ENCODE peak calls at places on chromosomes 4 and X, in ten cellular contexts. One of them, this sample, is unnamed.

GRCh38 chr4:41197495-41197894 is 16.8 kb downstream of the APBB2 start:
- DNase-seq in OCI-LY7: no peak
- DNase-seq in heart left ventricle: no peak
- DNase-seq in lung: no peak
- DNase-seq in HL-60: no peak
- DNase-seq in right lobe of liver: no peak
- DNase-seq in psoas muscle: no peak
- DNase-seq in CD4-positive, alpha-beta T cell: no peak
- DNase-seq in PC-3: no peak
- DNase-seq in PC-9: no peak
- DNase-seq in this sample: no peak

GRCh38 chrX:49233176-49233575 is at the start of gene CACNA1F:
- DNase-seq in HL-60: no peak
- DNase-seq in right lobe of liver: no peak
- DNase-seq in OCI-LY7: no peak
- DNase-seq in psoas muscle: no peak
- DNase-seq in PC-3: no peak
- DNase-seq in CD4-positive, alpha-beta T cell: no peak
- DNase-seq in lung: no peak
- DNase-seq in heart left ventricle: no peak
- DNase-seq in PC-9: no peak
- DNase-seq in this sample: no peak

GRCh38 chrX:46376246-46376885 is 168.9 kb downstream of the ZNF674 start:
- DNase-seq in HL-60: peak
- DNase-seq in psoas muscle: no peak
- DNase-seq in heart left ventricle: no peak
- DNase-seq in OCI-LY7: peak
- DNase-seq in lung: no peak
- DNase-seq in CD4-positive, alpha-beta T cell: no peak
- DNase-seq in right lobe of liver: no peak
- DNase-seq in PC-9: peak
- DNase-seq in PC-3: peak
- DNase-seq in this sample: peak

GRCh38 chr4:85869156-85869555 is 394.2 kb downstream of the ARHGAP24 start:
- DNase-seq in right lobe of liver: no peak
- DNase-seq in lung: no peak
- DNase-seq in PC-3: no peak
- DNase-seq in heart left ventricle: no peak
- DNase-seq in CD4-positive, alpha-beta T cell: no peak
- DNase-seq in psoas muscle: no peak
- DNase-seq in PC-9: no peak
- DNase-seq in OCI-LY7: no peak
- DNase-seq in HL-60: no peak
- DNase-seq in this sample: no peak

GRCh38 chrX:137431693-137432488 is 134.0 kb upstream of the ZIC3 start:
- DNase-seq in right lobe of liver: no peak
- DNase-seq in OCI-LY7: no peak
- DNase-seq in PC-3: no peak
- DNase-seq in lung: no peak
- DNase-seq in PC-9: no peak
- DNase-seq in psoas muscle: no peak
- DNase-seq in heart left ventricle: no peak
- DNase-seq in CD4-positive, alpha-beta T cell: no peak
- DNase-seq in HL-60: no peak
- DNase-seq in this sample: no peak

GRCh38 chr4:86670739-86671138 is 76.6 kb downstream of the PTPN13 start:
- DNase-seq in PC-9: no peak
- DNase-seq in psoas muscle: no peak
- DNase-seq in lung: no peak
- DNase-seq in CD4-positive, alpha-beta T cell: no peak
- DNase-seq in HL-60: no peak
- DNase-seq in OCI-LY7: no peak
- DNase-seq in right lobe of liver: no peak
- DNase-seq in heart left ventricle: no peak
- DNase-seq in PC-3: peak
- DNase-seq in this sample: peak

GRCh38 chr4:6688879-6689505 is 4.7 kb upstream of the S100P start:
- DNase-seq in PC-9: peak
- DNase-seq in right lobe of liver: peak
- DNase-seq in psoas muscle: no peak
- DNase-seq in CD4-positive, alpha-beta T cell: peak
- DNase-seq in PC-3: peak
- DNase-seq in OCI-LY7: no peak
- DNase-seq in heart left ventricle: peak
- DNase-seq in lung: no peak
- DNase-seq in HL-60: peak
- DNase-seq in this sample: peak

GRCh38 chrX:78105944-78106650 is 2.0 kb downstream of the PGK1 start:
- DNase-seq in PC-9: no peak
- DNase-seq in psoas muscle: no peak
- DNase-seq in PC-3: no peak
- DNase-seq in right lobe of liver: no peak
- DNase-seq in heart left ventricle: no peak
- DNase-seq in OCI-LY7: no peak
- DNase-seq in lung: no peak
- DNase-seq in CD4-positive, alpha-beta T cell: no peak
- DNase-seq in HL-60: peak
- DNase-seq in this sample: no peak

GRCh38 chr4:110671679-110672078 is 48.8 kb upstream of the PITX2 start:
- DNase-seq in PC-3: peak
- DNase-seq in right lobe of liver: no peak
- DNase-seq in CD4-positive, alpha-beta T cell: no peak
- DNase-seq in OCI-LY7: no peak
- DNase-seq in PC-9: no peak
- DNase-seq in psoas muscle: no peak
- DNase-seq in heart left ventricle: no peak
- DNase-seq in lung: no peak
- DNase-seq in HL-60: no peak
- DNase-seq in this sample: no peak

GRCh38 chr4:73409012-73409862 is 5.2 kb downstream of the ALB start:
- DNase-seq in lung: no peak
- DNase-seq in heart left ventricle: no peak
- DNase-seq in OCI-LY7: no peak
- DNase-seq in PC-9: no peak
- DNase-seq in HL-60: no peak
- DNase-seq in psoas muscle: no peak
- DNase-seq in CD4-positive, alpha-beta T cell: no peak
- DNase-seq in right lobe of liver: no peak
- DNase-seq in PC-3: no peak
- DNase-seq in this sample: no peak

GRCh38 chrX:5068550-5068949 is 1160.1 kb downstream of the NLGN4X start:
- DNase-seq in heart left ventricle: no peak
- DNase-seq in right lobe of liver: no peak
- DNase-seq in PC-9: no peak
- DNase-seq in PC-3: peak
- DNase-seq in HL-60: no peak
- DNase-seq in psoas muscle: no peak
- DNase-seq in OCI-LY7: no peak
- DNase-seq in CD4-positive, alpha-beta T cell: no peak
- DNase-seq in lung: no peak
- DNase-seq in this sample: no peak

GRCh38 chrX:102154900-102155805 is 624 bp downstream of the BEX5 start:
- DNase-seq in right lobe of liver: peak
- DNase-seq in psoas muscle: no peak
- DNase-seq in lung: peak
- DNase-seq in CD4-positive, alpha-beta T cell: peak
- DNase-seq in heart left ventricle: no peak
- DNase-seq in OCI-LY7: no peak
- DNase-seq in PC-9: no peak
- DNase-seq in PC-3: no peak
- DNase-seq in HL-60: no peak
- DNase-seq in this sample: no peak

GRCh38 chr4:42750831-42751230 is 93.9 kb upstream of the ATP8A1 start:
- DNase-seq in heart left ventricle: no peak
- DNase-seq in right lobe of liver: no peak
- DNase-seq in HL-60: no peak
- DNase-seq in CD4-positive, alpha-beta T cell: no peak
- DNase-seq in PC-3: no peak
- DNase-seq in psoas muscle: no peak
- DNase-seq in OCI-LY7: no peak
- DNase-seq in lung: no peak
- DNase-seq in PC-9: no peak
- DNase-seq in this sample: no peak

GRCh38 chr4:17811078-17811603 is 362 bp downstream of the NCAPG start:
- DNase-seq in lung: peak
- DNase-seq in PC-9: no peak
- DNase-seq in CD4-positive, alpha-beta T cell: no peak
- DNase-seq in psoas muscle: peak
- DNase-seq in PC-3: no peak
- DNase-seq in heart left ventricle: no peak
- DNase-seq in OCI-LY7: no peak
- DNase-seq in right lobe of liver: peak
- DNase-seq in HL-60: no peak
- DNase-seq in this sample: peak

GRCh38 chr4:75821966-75822365 is 80.3 kb downstream of the PPEF2 start:
- DNase-seq in heart left ventricle: no peak
- DNase-seq in PC-3: peak
- DNase-seq in lung: no peak
- DNase-seq in PC-9: no peak
- DNase-seq in right lobe of liver: no peak
- DNase-seq in OCI-LY7: no peak
- DNase-seq in HL-60: no peak
- DNase-seq in CD4-positive, alpha-beta T cell: no peak
- DNase-seq in psoas muscle: no peak
- DNase-seq in this sample: no peak

GRCh38 chrX:74537011-74537390 is 77.4 kb downstream of the RLIM start:
- DNase-seq in PC-3: no peak
- DNase-seq in lung: no peak
- DNase-seq in HL-60: no peak
- DNase-seq in OCI-LY7: no peak
- DNase-seq in psoas muscle: no peak
- DNase-seq in heart left ventricle: no peak
- DNase-seq in right lobe of liver: no peak
- DNase-seq in PC-9: no peak
- DNase-seq in CD4-positive, alpha-beta T cell: no peak
- DNase-seq in this sample: no peak

GRCh38 chrX:74536142-74537010 is 78.0 kb downstream of the RLIM start:
- DNase-seq in PC-3: peak
- DNase-seq in lung: peak
- DNase-seq in HL-60: no peak
- DNase-seq in psoas muscle: peak
- DNase-seq in OCI-LY7: no peak
- DNase-seq in heart left ventricle: peak
- DNase-seq in PC-9: no peak
- DNase-seq in CD4-positive, alpha-beta T cell: peak
- DNase-seq in right lobe of liver: peak
- DNase-seq in this sample: peak

GRCh38 chrX:74535211-74535621 is 79.2 kb downstream of the RLIM start:
- DNase-seq in CD4-positive, alpha-beta T cell: no peak
- DNase-seq in lung: no peak
- DNase-seq in PC-9: no peak
- DNase-seq in right lobe of liver: no peak
- DNase-seq in heart left ventricle: no peak
- DNase-seq in PC-3: peak
- DNase-seq in OCI-LY7: peak
- DNase-seq in psoas muscle: no peak
- DNase-seq in HL-60: peak
- DNase-seq in this sample: peak

GRCh38 chrX:74534569-74535038 is 79.8 kb downstream of the RLIM start:
- DNase-seq in PC-9: no peak
- DNase-seq in CD4-positive, alpha-beta T cell: no peak
- DNase-seq in psoas muscle: no peak
- DNase-seq in OCI-LY7: no peak
- DNase-seq in lung: no peak
- DNase-seq in right lobe of liver: no peak
- DNase-seq in HL-60: no peak
- DNase-seq in heart left ventricle: no peak
- DNase-seq in PC-3: no peak
- DNase-seq in this sample: no peak

DNA sequence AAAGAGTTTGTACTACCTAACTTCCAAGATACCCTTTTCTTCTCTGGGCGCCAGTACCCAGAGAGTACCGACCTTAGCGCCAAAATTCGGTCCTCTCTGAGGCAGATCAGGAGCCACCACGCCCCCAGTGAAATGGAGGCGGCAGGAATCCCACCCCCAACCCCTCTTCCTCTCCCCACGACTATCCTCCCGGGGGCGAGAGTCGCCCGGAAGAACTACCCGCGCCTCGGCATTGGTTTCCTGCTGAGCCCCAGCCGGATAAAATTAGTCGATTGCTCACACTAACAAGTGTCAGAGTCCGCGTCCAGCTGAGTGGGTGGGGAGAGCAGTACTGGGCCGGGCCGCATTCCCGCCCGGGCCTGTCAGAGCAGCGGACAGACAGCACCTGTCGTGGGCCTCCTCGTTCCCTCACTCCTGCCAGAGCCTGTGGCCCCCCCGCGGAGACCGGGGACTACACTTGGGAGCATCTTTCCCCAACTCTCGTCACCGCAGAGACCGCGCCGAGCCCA is 78.7 kb downstream of the RLIM start:
- DNase-seq in OCI-LY7: no peak
- DNase-seq in psoas muscle: peak
- DNase-seq in PC-3: peak
- DNase-seq in lung: peak
- DNase-seq in CD4-positive, alpha-beta T cell: peak
- DNase-seq in right lobe of liver: peak
- DNase-seq in PC-9: no peak
- DNase-seq in HL-60: no peak
- DNase-seq in heart left ventricle: peak
- DNase-seq in this sample: peak
- H3K27ac ChIP-seq in OCI-LY7: no peak
- H3K27ac ChIP-seq in psoas muscle: peak
- H3K27ac ChIP-seq in PC-3: no peak
- H3K27ac ChIP-seq in lung: peak
- H3K27ac ChIP-seq in CD4-positive, alpha-beta T cell: no peak
- H3K27ac ChIP-seq in right lobe of liver: peak
- H3K27ac ChIP-seq in PC-9: no peak
- H3K27ac ChIP-seq in HL-60: no peak
- H3K27ac ChIP-seq in heart left ventricle: peak
- H3K27ac ChIP-seq in this sample: peak

GRCh38 chr4:22942920-22943559 is 250.3 kb downstream of the GBA3 start:
- DNase-seq in lung: no peak
- DNase-seq in heart left ventricle: no peak
- DNase-seq in HL-60: no peak
- DNase-seq in right lobe of liver: no peak
- DNase-seq in psoas muscle: no peak
- DNase-seq in PC-9: no peak
- DNase-seq in CD4-positive, alpha-beta T cell: no peak
- DNase-seq in OCI-LY7: no peak
- DNase-seq in PC-3: peak
- DNase-seq in this sample: no peak
- TF ChIP-seq CTCF in lung: no peak
- TF ChIP-seq CTCF in heart left ventricle: no peak
- TF ChIP-seq CTCF in HL-60: no peak
- TF ChIP-seq CTCF in right lobe of liver: no peak
- TF ChIP-seq CTCF in psoas muscle: no peak
- TF ChIP-seq CTCF in PC-9: no peak
- TF ChIP-seq CTCF in CD4-positive, alpha-beta T cell: no peak
- TF ChIP-seq CTCF in OCI-LY7: no peak
- TF ChIP-seq CTCF in PC-3: no peak
- TF ChIP-seq CTCF in this sample: no peak

GRCh38 chr4:168630445-168631187 is 133.8 kb downstream of the PALLD start:
- DNase-seq in right lobe of liver: no peak
- DNase-seq in CD4-positive, alpha-beta T cell: no peak
- DNase-seq in PC-9: no peak
- DNase-seq in PC-3: peak
- DNase-seq in HL-60: no peak
- DNase-seq in psoas muscle: no peak
- DNase-seq in OCI-LY7: no peak
- DNase-seq in heart left ventricle: no peak
- DNase-seq in lung: no peak
- DNase-seq in this sample: peak
- H3K27ac ChIP-seq in right lobe of liver: no peak
- H3K27ac ChIP-seq in CD4-positive, alpha-beta T cell: no peak
- H3K27ac ChIP-seq in PC-9: peak
- H3K27ac ChIP-seq in PC-3: peak
- H3K27ac ChIP-seq in HL-60: no peak
- H3K27ac ChIP-seq in psoas muscle: peak
- H3K27ac ChIP-seq in OCI-LY7: no peak
- H3K27ac ChIP-seq in heart left ventricle: no peak
- H3K27ac ChIP-seq in lung: no peak
- H3K27ac ChIP-seq in this sample: no peak

GRCh38 chr4:8939887-8940742 is 68.5 kb upstream of the HMX1 start:
- DNase-seq in CD4-positive, alpha-beta T cell: no peak
- DNase-seq in OCI-LY7: no peak
- DNase-seq in lung: no peak
- DNase-seq in psoas muscle: no peak
- DNase-seq in PC-3: no peak
- DNase-seq in HL-60: no peak
- DNase-seq in PC-9: no peak
- DNase-seq in heart left ventricle: no peak
- DNase-seq in right lobe of liver: no peak
- DNase-seq in this sample: no peak
- TF ChIP-seq CTCF in CD4-positive, alpha-beta T cell: no peak
- TF ChIP-seq CTCF in OCI-LY7: no peak
- TF ChIP-seq CTCF in lung: no peak
- TF ChIP-seq CTCF in psoas muscle: no peak
- TF ChIP-seq CTCF in PC-3: no peak
- TF ChIP-seq CTCF in HL-60: no peak
- TF ChIP-seq CTCF in PC-9: no peak
- TF ChIP-seq CTCF in heart left ventricle: no peak
- TF ChIP-seq CTCF in right lobe of liver: no peak
- TF ChIP-seq CTCF in this sample: no peak